ENCODE peak calls at places on chromosomes 6 and 20, in four cellular contexts. One of them, this sample, is unnamed.

GRCh38 chr6:81487489-81487888 is 265.0 kb downstream of the TENT5A start:
- DNase-seq in GM12878: no peak
- DNase-seq in K562: peak; percentile 7
- DNase-seq in HepG2: no peak
- DNase-seq in this sample: no peak

GRCh38 chr20:13059398-13060136 is 50.8 kb downstream of the SPTLC3 start:
- DNase-seq in K562: no peak
- DNase-seq in GM12878: no peak
- DNase-seq in HepG2: no peak
- DNase-seq in this sample: no peak

GRCh38 chr6:4518506-4518905 is 257.7 kb upstream of the CDYL start:
- DNase-seq in GM12878: peak; percentile 9
- DNase-seq in HepG2: no peak
- DNase-seq in K562: no peak
- DNase-seq in this sample: no peak

GRCh38 chr6:46189726-46190125 is 18.9 kb upstream of the ENPP5 start:
- DNase-seq in HepG2: no peak
- DNase-seq in GM12878: no peak
- DNase-seq in K562: no peak
- DNase-seq in this sample: no peak

GRCh38 chr6:113560908-113561307 is 296.2 kb upstream of the MARCKS start:
- DNase-seq in GM12878: no peak
- DNase-seq in K562: no peak
- DNase-seq in HepG2: no peak
- DNase-seq in this sample: no peak

GRCh38 chr6:121403981-121404380 is 31.5 kb upstream of the GJA1 start:
- DNase-seq in K562: no peak
- DNase-seq in GM12878: no peak
- DNase-seq in HepG2: no peak
- DNase-seq in this sample: no peak

GRCh38 chr20:58638467-58639181 is 12.5 kb upstream of the STX16 start:
- DNase-seq in HepG2: no peak
- DNase-seq in GM12878: no peak
- DNase-seq in K562: no peak
- DNase-seq in this sample: no peak

GRCh38 chr20:57708694-57709673 is 831 bp downstream of the PMEPA1 start:
- DNase-seq in K562: no peak
- DNase-seq in HepG2: no peak
- DNase-seq in GM12878: no peak
- DNase-seq in this sample: peak; percentile 39

GRCh38 chr6:125749864-125750691 is 646 bp downstream of the HEY2 start:
- DNase-seq in GM12878: no peak
- DNase-seq in K562: peak; percentile 13
- DNase-seq in HepG2: no peak
- DNase-seq in this sample: peak; percentile 39

GRCh38 chr6:120202878-120203277 is 853.3 kb upstream of the MAN1A1 start:
- DNase-seq in GM12878: no peak
- DNase-seq in K562: no peak
- DNase-seq in HepG2: no peak
- DNase-seq in this sample: no peak

GRCh38 chr6:81752969-81753708 is 658 bp upstream of the TENT5A start:
- DNase-seq in GM12878: no peak
- DNase-seq in K562: peak; percentile 87
- DNase-seq in HepG2: peak; percentile 80
- DNase-seq in this sample: peak; percentile 68

GRCh38 chr20:19890358-19891117 is 126.6 kb upstream of the NAA20 start:
- DNase-seq in HepG2: no peak
- DNase-seq in K562: no peak
- DNase-seq in GM12878: no peak
- DNase-seq in this sample: no peak

GRCh38 chr20:21147593-21147992 is 21.7 kb downstream of the KIZ start:
- DNase-seq in HepG2: no peak
- DNase-seq in K562: no peak
- DNase-seq in GM12878: no peak
- DNase-seq in this sample: no peak

GRCh38 chr20:57947421-57948176 is 237.8 kb upstream of the PMEPA1 start:
- DNase-seq in GM12878: no peak
- DNase-seq in K562: no peak
- DNase-seq in HepG2: no peak
- DNase-seq in this sample: no peak

GRCh38 chr6:29563435-29563834 is 3.9 kb upstream of the UBD start:
- DNase-seq in K562: no peak
- DNase-seq in GM12878: no peak
- DNase-seq in HepG2: no peak
- DNase-seq in this sample: no peak

GRCh38 chr6:170402318-170403040 is 95.9 kb downstream of the FAM120B start:
- DNase-seq in K562: no peak
- DNase-seq in GM12878: no peak
- DNase-seq in HepG2: no peak
- DNase-seq in this sample: no peak

GRCh38 chr6:158039178-158039557 is 57.5 kb downstream of the SYNJ2 start:
- DNase-seq in K562: no peak
- DNase-seq in HepG2: no peak
- DNase-seq in GM12878: no peak
- DNase-seq in this sample: no peak

GRCh38 chr6:126302191-126302590 is 37.7 kb upstream of the CENPW start:
- DNase-seq in K562: no peak
- DNase-seq in GM12878: no peak
- DNase-seq in HepG2: no peak
- DNase-seq in this sample: no peak

GRCh38 chr20:50834599-50835005 is 39.7 kb downstream of the BCAS4 start:
- DNase-seq in K562: no peak
- DNase-seq in GM12878: no peak
- DNase-seq in HepG2: peak; percentile 51
- DNase-seq in this sample: no peak

GRCh38 chr6:149194815-149195558 is 122.5 kb upstream of the TAB2 start:
- DNase-seq in HepG2: no peak
- DNase-seq in GM12878: no peak
- DNase-seq in K562: no peak
- DNase-seq in this sample: no peak

GRCh38 chr20:58503668-58504067 is 11.5 kb downstream of the APCDD1L start:
- DNase-seq in HepG2: no peak
- DNase-seq in K562: no peak
- DNase-seq in GM12878: no peak
- DNase-seq in this sample: no peak

GRCh38 chr6:110999634-111000270 is 17.9 kb downstream of the RPF2 start:
- DNase-seq in K562: no peak
- DNase-seq in HepG2: peak; percentile 22
- DNase-seq in GM12878: no peak
- DNase-seq in this sample: no peak

GRCh38 chr6:112780498-112781096 is 433.5 kb downstream of the RFPL4B start:
- DNase-seq in GM12878: peak; percentile 24
- DNase-seq in K562: peak; percentile 68
- DNase-seq in HepG2: peak; percentile 76
- DNase-seq in this sample: peak; percentile 72

GRCh38 chr20:39660965-39661364 is 698.8 kb downstream of the DHX35 start:
- DNase-seq in HepG2: no peak
- DNase-seq in K562: no peak
- DNase-seq in GM12878: no peak
- DNase-seq in this sample: no peak

GRCh38 chr20:3231889-3232588 is 7.0 kb downstream of the SLC4A11 start:
- DNase-seq in K562: no peak
- DNase-seq in GM12878: no peak
- DNase-seq in HepG2: peak; percentile 90
- DNase-seq in this sample: no peak

GRCh38 chr6:435442-436307 is 44.1 kb downstream of the IRF4 start:
- DNase-seq in GM12878: no peak
- DNase-seq in K562: no peak
- DNase-seq in HepG2: no peak
- DNase-seq in this sample: no peak

GRCh38 chr20:37566590-37567330 is 39.1 kb upstream of the BLCAP start:
- DNase-seq in GM12878: no peak
- DNase-seq in HepG2: no peak
- DNase-seq in K562: no peak
- DNase-seq in this sample: no peak

GRCh38 chr6:163416640-163417253 is 2.2 kb downstream of the QKI start:
- DNase-seq in HepG2: peak; percentile 88
- DNase-seq in K562: no peak
- DNase-seq in GM12878: no peak
- DNase-seq in this sample: no peak

GRCh38 chr20:9279905-9280304 is 211.0 kb downstream of the PLCB4 start:
- DNase-seq in HepG2: no peak
- DNase-seq in GM12878: no peak
- DNase-seq in K562: no peak
- DNase-seq in this sample: no peak

GRCh38 chr20:23126281-23127061 is 40.3 kb upstream of the CD93 start:
- DNase-seq in K562: no peak
- DNase-seq in HepG2: no peak
- DNase-seq in GM12878: no peak
- DNase-seq in this sample: no peak

GRCh38 chr20:23125159-23125558 is 39.0 kb upstream of the CD93 start:
- DNase-seq in GM12878: no peak
- DNase-seq in K562: no peak
- DNase-seq in HepG2: no peak
- DNase-seq in this sample: no peak

GRCh38 chr20:23127506-23128279 is 41.6 kb upstream of the CD93 start:
- DNase-seq in HepG2: no peak
- DNase-seq in GM12878: no peak
- DNase-seq in K562: no peak
- DNase-seq in this sample: no peak

GRCh38 chr20:23123886-23124285 is 37.8 kb upstream of the CD93 start:
- DNase-seq in GM12878: no peak
- DNase-seq in HepG2: no peak
- DNase-seq in K562: no peak
- DNase-seq in this sample: no peak

DNA sequence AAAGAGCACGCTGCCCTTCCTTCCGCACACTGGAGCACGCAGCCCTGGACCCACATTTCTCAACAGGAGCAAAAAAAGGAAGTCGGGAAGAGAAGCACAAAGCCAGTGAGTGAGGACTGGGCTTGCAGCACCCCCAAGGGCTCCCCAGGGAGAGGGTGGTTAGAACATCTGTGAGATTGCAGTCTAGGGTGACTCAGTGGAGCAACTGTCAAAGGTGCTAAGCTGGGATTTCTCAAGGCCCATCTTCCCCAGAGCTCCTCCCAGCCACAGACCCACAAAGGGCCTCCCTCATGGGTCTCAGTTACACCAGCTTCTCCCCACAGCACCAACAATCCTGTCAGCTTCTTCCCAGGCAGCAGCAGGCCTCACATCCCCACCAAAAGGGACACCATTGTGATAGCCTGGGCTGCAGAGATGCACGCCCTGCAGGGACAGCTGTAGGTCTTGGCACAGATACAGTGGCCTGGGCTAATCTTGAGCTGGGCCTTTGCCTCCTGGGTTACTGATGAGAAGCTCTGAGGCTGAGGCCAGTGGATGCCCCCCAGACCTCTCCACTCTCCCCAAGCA is 39.6 kb upstream of the CD93 start:
- DNase-seq in K562: no peak
- DNase-seq in GM12878: no peak
- DNase-seq in HepG2: no peak
- DNase-seq in this sample: no peak
- TF ChIP-seq FOXK2 in K562: no peak
- TF ChIP-seq FOXK2 in GM12878: no peak
- TF ChIP-seq FOXK2 in HepG2: no peak
- TF ChIP-seq FOXK2 in this sample: no peak

DNA sequence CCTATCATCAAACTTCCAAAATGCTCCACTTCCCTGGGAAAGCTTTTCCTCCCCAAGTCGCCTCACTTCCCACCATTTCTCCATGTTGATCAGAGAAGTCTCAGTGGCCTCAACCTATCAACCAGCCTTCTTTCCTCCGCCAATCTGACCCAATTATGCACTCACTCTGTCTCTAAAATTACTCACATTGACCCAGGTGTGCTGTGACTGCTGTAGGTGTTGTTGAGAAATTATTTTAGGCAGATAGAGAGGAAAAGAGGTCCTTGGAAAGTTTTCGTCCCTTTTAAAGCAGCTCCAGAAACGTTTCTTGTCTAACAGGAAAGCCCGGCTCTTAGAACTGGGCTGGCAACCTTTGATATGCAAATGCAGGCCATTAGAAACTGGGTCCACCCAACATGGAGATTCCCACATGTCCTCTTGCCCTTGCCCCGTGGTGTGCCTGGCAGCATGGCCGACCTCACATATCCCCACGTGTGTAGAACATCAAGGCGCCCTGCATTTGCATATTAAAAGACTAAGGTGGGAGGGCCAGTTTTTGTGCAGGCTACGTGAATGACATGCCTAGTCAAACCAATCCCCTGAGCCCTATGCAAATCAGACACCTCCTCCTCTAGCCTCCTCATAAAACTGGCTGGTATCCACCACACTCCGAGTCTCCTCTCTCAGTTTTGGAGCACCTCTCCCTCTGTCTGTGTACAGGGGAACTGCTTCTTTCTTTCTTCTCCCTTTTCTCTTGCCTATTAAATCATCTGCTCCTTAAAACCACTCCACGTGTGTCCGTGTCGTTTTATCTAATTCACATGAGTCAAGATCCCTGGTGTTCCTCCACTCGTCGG is 12.9 kb downstream of the IPCEF1 start:
- DNase-seq in K562: peak; percentile 31
- DNase-seq in HepG2: no peak
- DNase-seq in GM12878: no peak
- DNase-seq in this sample: peak; percentile 35
- TF ChIP-seq TARDBP in K562: no peak
- TF ChIP-seq TARDBP in HepG2: no peak
- TF ChIP-seq TARDBP in GM12878: no peak
- TF ChIP-seq TARDBP in this sample: no peak

GRCh38 chr6:17966451-17966850 is 21.0 kb downstream of the KIF13A start:
- DNase-seq in HepG2: no peak
- DNase-seq in GM12878: no peak
- DNase-seq in K562: no peak
- DNase-seq in this sample: no peak

GRCh38 chr6:17965397-17965796 is 22.0 kb downstream of the KIF13A start:
- DNase-seq in GM12878: no peak
- DNase-seq in HepG2: no peak
- DNase-seq in K562: no peak
- DNase-seq in this sample: no peak

GRCh38 chr6:17968876-17969275 is 18.6 kb downstream of the KIF13A start:
- DNase-seq in GM12878: no peak
- DNase-seq in HepG2: no peak
- DNase-seq in K562: no peak
- DNase-seq in this sample: no peak

GRCh38 chr6:17967668-17968067 is 19.8 kb downstream of the KIF13A start:
- DNase-seq in GM12878: no peak
- DNase-seq in K562: no peak
- DNase-seq in HepG2: no peak
- DNase-seq in this sample: no peak

DNA sequence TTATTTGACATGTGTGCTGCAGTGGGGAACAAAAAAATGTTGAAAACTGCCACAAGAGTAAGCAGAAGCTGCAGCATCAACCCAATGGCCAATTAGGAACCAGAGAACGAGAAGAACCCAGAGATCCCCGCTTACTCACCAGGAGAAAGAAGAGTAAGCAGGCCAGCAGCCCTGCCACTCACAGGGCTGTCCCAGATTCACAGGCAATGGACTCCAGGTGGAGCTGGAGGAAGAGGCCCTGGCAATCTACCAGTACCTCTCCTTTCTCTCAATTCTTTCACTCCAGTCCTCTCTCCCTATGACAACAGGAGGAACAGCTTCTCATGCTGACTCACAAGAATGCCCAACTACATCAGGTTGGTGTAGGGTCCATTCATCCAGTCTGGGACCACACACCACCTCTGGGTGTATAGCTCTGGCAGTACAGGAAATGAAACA is 19.3 kb downstream of the KIF13A start:
- DNase-seq in GM12878: no peak
- DNase-seq in K562: no peak
- DNase-seq in HepG2: no peak
- DNase-seq in this sample: no peak
- TF ChIP-seq SP1 in GM12878: no peak
- TF ChIP-seq SP1 in K562: no peak
- TF ChIP-seq SP1 in HepG2: no peak
- TF ChIP-seq SP1 in this sample: no peak

GRCh38 chr6:39274903-39275302 is 39.3 kb downstream of the KCNK17 start:
- DNase-seq in GM12878: no peak
- DNase-seq in K562: no peak
- DNase-seq in HepG2: no peak
- DNase-seq in this sample: no peak
- TF ChIP-seq FOXK2 in GM12878: no peak
- TF ChIP-seq FOXK2 in K562: no peak
- TF ChIP-seq FOXK2 in HepG2: no peak
- TF ChIP-seq FOXK2 in this sample: no peak